ENCODE peak calls at places on chromosomes 13 and 19, in five cellular contexts. One of them, this sample, is unnamed.

GRCh38 chr19:44585371-44586141 is 27.8 kb upstream of the IGSF23 start:
- DNase-seq in stimulated activated naive CD8-positive, alpha-beta T cell treated with anti-CD3 and anti-CD28 coated beads, Interleukin-15, Interleukin-2, amounts not matched to agents 100 U/mL and 50 U/mL, for 24 hours: no peak
- DNase-seq in kidney tubule cell: peak; percentile 61
- DNase-seq in GM03348: peak; percentile 19
- DNase-seq in AG09319: no peak
- DNase-seq in this sample: peak; percentile 21

GRCh38 chr19:34960940-34961679 is 2.9 kb downstream of the ZNF792 start:
- DNase-seq in stimulated activated naive CD8-positive, alpha-beta T cell treated with anti-CD3 and anti-CD28 coated beads, Interleukin-15, Interleukin-2, amounts not matched to agents 100 U/mL and 50 U/mL, for 24 hours: no peak
- DNase-seq in kidney tubule cell: no peak
- DNase-seq in GM03348: peak; percentile 8
- DNase-seq in AG09319: no peak
- DNase-seq in this sample: no peak

GRCh38 chr19:5891938-5892771 is 11.4 kb downstream of the NDUFA11 start:
- DNase-seq in stimulated activated naive CD8-positive, alpha-beta T cell treated with anti-CD3 and anti-CD28 coated beads, Interleukin-15, Interleukin-2, amounts not matched to agents 100 U/mL and 50 U/mL, for 24 hours: peak; percentile 30
- DNase-seq in kidney tubule cell: peak; percentile 52
- DNase-seq in GM03348: peak; percentile 79
- DNase-seq in AG09319: no peak
- DNase-seq in this sample: no peak

GRCh38 chr13:26485288-26485687 is 72.2 kb upstream of the WASF3 start:
- DNase-seq in stimulated activated naive CD8-positive, alpha-beta T cell treated with anti-CD3 and anti-CD28 coated beads, Interleukin-15, Interleukin-2, amounts not matched to agents 100 U/mL and 50 U/mL, for 24 hours: no peak
- DNase-seq in kidney tubule cell: no peak
- DNase-seq in GM03348: no peak
- DNase-seq in AG09319: no peak
- DNase-seq in this sample: no peak

GRCh38 chr13:25660996-25661395 is 289.2 kb downstream of the ATP8A2 start:
- DNase-seq in stimulated activated naive CD8-positive, alpha-beta T cell treated with anti-CD3 and anti-CD28 coated beads, Interleukin-15, Interleukin-2, amounts not matched to agents 100 U/mL and 50 U/mL, for 24 hours: no peak
- DNase-seq in kidney tubule cell: no peak
- DNase-seq in GM03348: no peak
- DNase-seq in AG09319: no peak
- DNase-seq in this sample: no peak

GRCh38 chr13:20716951-20717350 is 13.5 kb downstream of the IL17D start:
- DNase-seq in stimulated activated naive CD8-positive, alpha-beta T cell treated with anti-CD3 and anti-CD28 coated beads, Interleukin-15, Interleukin-2, amounts not matched to agents 100 U/mL and 50 U/mL, for 24 hours: no peak
- DNase-seq in kidney tubule cell: no peak
- DNase-seq in GM03348: no peak
- DNase-seq in AG09319: no peak
- DNase-seq in this sample: no peak

GRCh38 chr19:49929121-49929610 is at the start of the genes ATF5 and NUP62:
- DNase-seq in stimulated activated naive CD8-positive, alpha-beta T cell treated with anti-CD3 and anti-CD28 coated beads, Interleukin-15, Interleukin-2, amounts not matched to agents 100 U/mL and 50 U/mL, for 24 hours: peak; percentile 97
- DNase-seq in kidney tubule cell: peak; percentile 86
- DNase-seq in GM03348: peak; percentile 100
- DNase-seq in AG09319: peak; percentile 52
- DNase-seq in this sample: peak; percentile 67

GRCh38 chr13:43614063-43614462 is 172.7 kb downstream of the ENOX1 start:
- DNase-seq in stimulated activated naive CD8-positive, alpha-beta T cell treated with anti-CD3 and anti-CD28 coated beads, Interleukin-15, Interleukin-2, amounts not matched to agents 100 U/mL and 50 U/mL, for 24 hours: no peak
- DNase-seq in kidney tubule cell: no peak
- DNase-seq in GM03348: no peak
- DNase-seq in AG09319: no peak
- DNase-seq in this sample: no peak

GRCh38 chr19:28003543-28003942 is 1209.4 kb downstream of the UQCRFS1 start:
- DNase-seq in stimulated activated naive CD8-positive, alpha-beta T cell treated with anti-CD3 and anti-CD28 coated beads, Interleukin-15, Interleukin-2, amounts not matched to agents 100 U/mL and 50 U/mL, for 24 hours: no peak
- DNase-seq in kidney tubule cell: no peak
- DNase-seq in GM03348: no peak
- DNase-seq in AG09319: no peak
- DNase-seq in this sample: no peak

GRCh38 chr13:32669030-32669646 is 82.9 kb downstream of the PDS5B start:
- DNase-seq in stimulated activated naive CD8-positive, alpha-beta T cell treated with anti-CD3 and anti-CD28 coated beads, Interleukin-15, Interleukin-2, amounts not matched to agents 100 U/mL and 50 U/mL, for 24 hours: no peak
- DNase-seq in kidney tubule cell: peak; percentile 46
- DNase-seq in GM03348: peak; percentile 45
- DNase-seq in AG09319: peak; percentile 20
- DNase-seq in this sample: no peak

GRCh38 chr19:34480971-34481821 is at the start of gene WTIP:
- DNase-seq in stimulated activated naive CD8-positive, alpha-beta T cell treated with anti-CD3 and anti-CD28 coated beads, Interleukin-15, Interleukin-2, amounts not matched to agents 100 U/mL and 50 U/mL, for 24 hours: no peak
- DNase-seq in kidney tubule cell: peak; percentile 86
- DNase-seq in GM03348: peak; percentile 96
- DNase-seq in AG09319: peak; percentile 80
- DNase-seq in this sample: peak; percentile 20

This sample was measured in PC-9.